ENCODE peak calls at places on chromosomes 6 and 20, in ten cellular contexts. X, D, N, B, P, I, J, O, M and G are unnamed samples.

GRCh38 chr20:36097751-36098151 is 56.8 kb upstream of the EPB41L1 start:
- DNase-seq in B (no peak), J (peak; percentile 88), O (no peak), D (no peak), M (no peak), P (no peak), I (no peak), X (no peak), N (no peak), G (no peak)

GRCh38 chr6:33828764-33829731 is 25.2 kb upstream of the MLN start:
- DNase-seq in D (no peak), X (no peak), M (peak; percentile 21), I (no peak), O (peak; percentile 35), N (no peak), J (no peak), B (no peak), P (no peak), G (peak; percentile 71)

GRCh38 chr6:13268914-13269532 is 59.3 kb downstream of the TBC1D7 start:
- DNase-seq in D (peak; percentile 41), P (no peak), M (no peak), I (no peak), B (no peak), X (peak; percentile 62), J (peak; percentile 57), N (peak; percentile 10), O (peak; percentile 14), G (no peak)

GRCh38 chr6:155882527-155883333 is 427.1 kb upstream of the NOX3 start:
- DNase-seq in X (no peak), J (no peak), I (peak; percentile 9), O (no peak), P (no peak), D (peak; percentile 28), N (no peak), B (no peak), M (no peak), G (no peak)

GRCh38 chr6:21157186-21157929 is 436.2 kb upstream of the SOX4 start:
- DNase-seq in N (no peak), O (no peak), M (no peak), B (no peak), D (no peak), X (no peak), I (peak; percentile 64), J (no peak), P (no peak), G (no peak)

GRCh38 chr20:53608456-53609413 is 15.1 kb upstream of the ZNF217 start:
- DNase-seq in J (peak; percentile 45), X (no peak), P (no peak), B (peak; percentile 87), D (peak; percentile 33), I (no peak), N (no peak), O (peak; percentile 40), M (no peak), G (no peak)

GRCh38 chr6:69861986-69862385 is 4.4 kb upstream of the COL19A1 start:
- DNase-seq in J (peak; percentile 16), N (no peak), D (no peak), P (no peak), B (no peak), O (no peak), X (no peak), M (no peak), I (no peak), G (no peak)

GRCh38 chr6:44631968-44632367 is 244.5 kb downstream of the CDC5L start:
- DNase-seq in M (no peak), P (no peak), D (no peak), N (no peak), J (no peak), X (no peak), I (peak; percentile 15), B (no peak), O (no peak), G (no peak)

GRCh38 chr20:24756292-24757025 is 192.6 kb upstream of the CST7 start:
- DNase-seq in N (no peak), B (peak; percentile 25), I (no peak), X (no peak), P (no peak), J (no peak), O (no peak), M (no peak), D (no peak), G (no peak)

GRCh38 chr6:35287671-35288396 is 9.8 kb upstream of the DEF6 start:
- DNase-seq in O (no peak), M (no peak), I (no peak), D (peak; percentile 26), N (peak; percentile 71), B (no peak), P (no peak), X (no peak), J (no peak), G (peak; percentile 91)

GRCh38 chr6:2229039-2229438 is 16.4 kb downstream of the GMDS start:
- DNase-seq in P (no peak), N (no peak), D (no peak), I (no peak), M (no peak), O (no peak), J (no peak), X (no peak), B (no peak), G (no peak)

GRCh38 chr6:2224847-2225382 is 20.5 kb downstream of the GMDS start:
- DNase-seq in D (no peak), O (no peak), M (no peak), B (no peak), J (no peak), P (no peak), N (no peak), X (no peak), I (no peak), G (no peak)

GRCh38 chr6:2228392-2228791 is 17.0 kb downstream of the GMDS start:
- DNase-seq in N (no peak), O (no peak), I (no peak), B (no peak), X (no peak), P (no peak), J (no peak), D (no peak), M (no peak), G (no peak)

GRCh38 chr6:2225422-2226392 is 19.7 kb downstream of the GMDS start:
- DNase-seq in P (no peak), N (no peak), B (no peak), D (no peak), M (no peak), O (no peak), J (no peak), X (no peak), I (no peak), G (no peak)

GRCh38 chr6:2226775-2227174 is 18.6 kb downstream of the GMDS start:
- DNase-seq in N (no peak), J (no peak), D (no peak), X (no peak), M (no peak), O (no peak), B (no peak), P (no peak), I (no peak), G (no peak)
- TF ChIP-seq CTCF in N (no peak), J (no peak), D (no peak), X (no peak), M (no peak), O (no peak), B (no peak), P (no peak), I (no peak), G (no peak)

GRCh38 chr6:154448448-154449096 is 61.9 kb downstream of the CNKSR3 start:
- DNase-seq in D (peak; percentile 86), B (no peak), M (no peak), I (no peak), N (peak; percentile 86), J (peak; percentile 43), X (no peak), P (no peak), O (no peak), G (no peak)
- TF ChIP-seq CTCF in D (peak; percentile 23), B (no peak), M (peak; percentile 22), I (no peak), N (peak; percentile 44), J (no peak), X (peak; percentile 42), P (peak; percentile 46), O (no peak), G (peak; percentile 60)

DNA sequence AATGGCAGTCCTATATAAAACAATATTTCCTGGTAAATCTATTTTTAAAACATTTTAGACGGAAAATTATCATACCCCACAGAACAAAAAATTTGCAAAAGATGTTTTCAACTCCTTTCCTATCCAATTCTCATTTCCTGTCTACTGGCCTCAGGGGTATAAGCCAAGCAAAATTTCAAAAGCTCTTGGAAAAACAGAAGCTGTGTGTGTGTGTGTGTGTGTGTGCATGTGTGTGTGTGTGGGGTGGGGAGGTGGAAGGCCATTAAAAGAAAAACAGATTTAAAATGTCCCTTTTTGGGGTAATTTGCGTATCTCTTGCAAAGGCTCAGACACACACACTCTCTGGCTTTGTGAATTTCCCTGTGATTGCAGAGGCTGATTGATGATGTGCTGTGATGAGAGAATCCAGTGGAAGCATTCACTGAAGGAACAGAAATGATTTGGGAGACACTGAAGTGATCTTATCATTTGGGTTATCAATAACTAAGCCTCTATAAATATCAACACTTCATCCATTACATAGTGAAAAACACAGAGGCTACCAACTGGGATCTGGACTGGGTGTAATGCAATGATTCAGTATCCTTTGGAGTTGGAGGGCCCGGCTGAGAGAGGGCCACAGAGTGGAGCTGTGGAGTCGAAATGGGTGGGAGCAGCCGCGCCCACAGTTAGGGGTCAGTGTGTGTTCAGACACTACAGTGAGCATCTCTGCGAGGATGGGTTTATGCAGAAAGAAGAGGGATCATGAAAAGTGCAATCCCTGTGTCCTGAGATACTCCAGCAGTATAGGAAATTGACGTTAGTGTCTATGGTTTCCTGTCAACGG is 106.8 kb upstream of the PREP start:
- DNase-seq in M (no peak), J (peak; percentile 59), N (no peak), D (no peak), P (peak; percentile 16), I (no peak), B (no peak), O (peak; percentile 26), X (no peak), G (no peak)
- TF ChIP-seq CTCF in M (peak; percentile 32), J (peak; percentile 69), N (peak; percentile 64), D (peak; percentile 36), P (peak; percentile 32), I (no peak), B (no peak), O (no peak), X (peak; percentile 41), G (peak; percentile 52)

GRCh38 chr6:116392158-116393032 is 21.6 kb downstream of the DSE start:
- DNase-seq in M (no peak), N (no peak), J (no peak), B (no peak), P (no peak), D (peak; percentile 17), O (no peak), I (peak; percentile 69), X (no peak), G (no peak)

GRCh38 chr6:116395647-116396046 is 24.9 kb downstream of the DSE start:
- DNase-seq in J (no peak), B (no peak), D (no peak), P (no peak), M (no peak), O (no peak), N (no peak), I (no peak), X (no peak), G (no peak)

GRCh38 chr6:116390571-116390970 is 19.8 kb downstream of the DSE start:
- DNase-seq in J (no peak), B (no peak), P (no peak), N (no peak), D (no peak), I (peak; percentile 71), M (no peak), X (no peak), O (no peak), G (no peak)

GRCh38 chr6:116396451-116396850 is 25.7 kb downstream of the DSE start:
- DNase-seq in J (no peak), D (peak; percentile 63), P (no peak), M (no peak), B (no peak), O (no peak), X (no peak), I (no peak), N (no peak), G (no peak)

GRCh38 chr6:116393430-116393829 is 22.7 kb downstream of the DSE start:
- DNase-seq in B (no peak), D (no peak), I (peak; percentile 56), O (no peak), N (no peak), M (no peak), X (no peak), P (no peak), J (no peak), G (no peak)
- TF ChIP-seq CTCF in B (no peak), D (no peak), I (peak; percentile 30), O (no peak), N (peak; percentile 21), M (no peak), X (peak; percentile 6), P (no peak), J (peak; percentile 48), G (peak; percentile 64)